ENCODE peak calls at places on chromosomes 4 and X, in nine cellular contexts. L, E, Q, U, N, R, V, O and Z are unnamed samples.

GRCh38 chr4:140213116-140213515 is 59.1 kb upstream of the MAML3 start:
- DNase-seq in N (peak; percentile 43), O (no peak), V (no peak), L (no peak), E (peak; percentile 40), Q (no peak), R (no peak), U (no peak), Z (no peak)

GRCh38 chr4:24645765-24646550 is 61.6 kb upstream of the DHX15 start:
- DNase-seq in O (no peak), L (no peak), Q (no peak), E (no peak), U (no peak), R (no peak), V (no peak), N (no peak), Z (no peak)

GRCh38 chr4:5884804-5885203 is 8.1 kb downstream of the CRMP1 start:
- DNase-seq in Q (no peak), O (no peak), V (no peak), N (no peak), U (no peak), L (no peak), R (no peak), E (no peak), Z (no peak)

GRCh38 chr4:145178740-145179139 is 1.6 kb downstream of the OTUD4 start:
- DNase-seq in Q (peak; percentile 3), E (no peak), U (no peak), O (no peak), L (no peak), R (peak; percentile 26), N (no peak), V (no peak), Z (no peak)

GRCh38 chrX:66163849-66164401 is at the start of gene HEPH:
- DNase-seq in O (no peak), R (no peak), N (no peak), Q (peak; percentile 33), U (peak; percentile 64), L (no peak), V (no peak), E (peak; percentile 36), Z (peak; percentile 45)

GRCh38 chrX:119235872-119236598 is at the start of gene PGRMC1:
- DNase-seq in Q (peak; percentile 51), U (peak; percentile 86), R (peak; percentile 76), O (peak; percentile 76), V (peak; percentile 82), N (peak; percentile 87), E (peak; percentile 92), L (peak; percentile 39), Z (peak; percentile 87)

GRCh38 chr4:147409350-147409749 is 71.5 kb upstream of the EDNRA start:
- DNase-seq in E (no peak), U (peak; percentile 57), V (no peak), R (no peak), Q (peak; percentile 85), L (no peak), O (no peak), N (no peak), Z (no peak)

GRCh38 chr4:89653012-89653411 is 183.9 kb downstream of the SNCA start:
- DNase-seq in E (no peak), L (no peak), U (no peak), R (no peak), O (no peak), N (no peak), V (no peak), Q (no peak), Z (no peak)

GRCh38 chrX:1587161-1587560 is 4.2 kb upstream of the AKAP17A start:
- DNase-seq in R (peak; percentile 13), V (no peak), N (no peak), E (no peak), Q (no peak), U (no peak), O (no peak), L (no peak), Z (no peak)

GRCh38 chr4:114226178-114226577 is 246.7 kb upstream of the ARSJ start:
- DNase-seq in O (no peak), V (no peak), R (no peak), Q (peak; percentile 33), N (no peak), L (no peak), E (no peak), U (no peak), Z (no peak)

GRCh38 chr4:15681067-15681371 is 608 bp upstream of the FAM200B start:
- DNase-seq in N (no peak), V (no peak), U (no peak), L (no peak), R (no peak), E (no peak), Q (no peak), O (no peak), Z (no peak)

GRCh38 chrX:46579250-46579649 is 5.7 kb downstream of the CHST7 start:
- DNase-seq in Q (no peak), U (no peak), V (no peak), L (no peak), N (no peak), O (no peak), R (no peak), E (no peak), Z (no peak)

GRCh38 chr4:2652415-2653155 is 103.6 kb downstream of the TNIP2 start:
- DNase-seq in E (no peak), V (no peak), R (no peak), L (no peak), O (no peak), Q (no peak), N (no peak), U (no peak), Z (no peak)

GRCh38 chrX:34612036-34612435 is 45.0 kb downstream of the TMEM47 start:
- DNase-seq in N (no peak), R (no peak), L (no peak), O (no peak), Q (no peak), V (no peak), U (peak; percentile 17), E (no peak), Z (no peak)

GRCh38 chr4:121675715-121676114 is 21.1 kb downstream of the ANXA5 start:
- DNase-seq in E (peak; percentile 64), U (peak; percentile 63), V (no peak), L (no peak), R (no peak), N (no peak), O (no peak), Q (no peak), Z (no peak)

GRCh38 chr4:147808447-147808846 is 76.6 kb downstream of the ARHGAP10 start:
- DNase-seq in O (no peak), L (no peak), R (no peak), V (no peak), E (no peak), U (peak; percentile 47), Q (no peak), N (no peak), Z (no peak)

DNA sequence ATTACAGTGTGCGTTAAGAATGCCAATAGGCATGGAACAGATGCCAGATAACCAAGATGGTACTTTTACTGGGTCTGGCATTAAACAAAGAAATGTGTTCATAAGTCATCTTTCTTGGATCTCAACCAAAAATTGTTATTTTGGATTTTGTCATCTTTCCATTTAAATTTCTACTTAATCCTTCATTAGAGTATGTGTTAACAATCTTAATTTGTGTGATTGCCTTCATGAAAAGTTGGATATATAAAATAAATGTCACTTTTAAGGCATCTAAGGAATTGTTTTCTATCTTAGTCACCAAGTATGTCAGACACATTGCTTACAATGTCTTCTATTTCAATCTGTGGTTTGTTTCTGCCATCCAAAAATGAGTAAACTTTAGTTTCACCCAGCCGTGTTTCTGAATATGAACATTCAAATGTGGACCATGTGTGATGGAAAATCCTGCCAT is 87.5 kb downstream of the PALLD start:
- DNase-seq in O (no peak), L (no peak), U (no peak), E (no peak), N (peak; percentile 76), Q (peak; percentile 75), R (no peak), V (no peak), Z (no peak)
- H3K4me1 ChIP-seq in O (no peaks in the 10 kb centered on the region), L (peaks cover 79% of the 10 kb centered on the region), U (peaks cover 7% of the 10 kb centered on the region), E (peaks cover 3% of the 10 kb centered on the region), N (peaks cover 60% of the 10 kb centered on the region), Q (peaks cover 42% of the 10 kb centered on the region), R (no peaks in the 10 kb centered on the region), V (peaks cover 46% of the 10 kb centered on the region), Z (no peaks in the 10 kb centered on the region)

GRCh38 chr4:54092405-54092759 is 7.6 kb upstream of the GSX2 start:
- DNase-seq in V (no peak), U (no peak), L (no peak), R (no peak), O (no peak), E (no peak), Q (no peak), N (no peak), Z (no peak)
- H3K4me3 ChIP-seq in V (peak overlapping the region; percentile 67), U (peak overlapping the region; percentile 39), L (no peak overlapping the region), R (peak overlapping the region; percentile 46), O (peak overlapping the region; percentile 46), E (peak overlapping the region; percentile 61), Q (peak overlapping the region; percentile 76), N (peak overlapping the region; percentile 76), Z (no peak overlapping the region)

GRCh38 chr4:156782491-156782890 is 189.1 kb downstream of the PDGFC start:
- DNase-seq in Q (no peak), V (no peak), O (no peak), N (no peak), L (no peak), E (no peak), R (no peak), U (no peak), Z (no peak)
- TF ChIP-seq CTCF in Q (no peak), V (no peak), O (no peak), N (no peak), L (no peak), E (no peak), R (no peak), U (no peak), Z (no peak)

GRCh38 chrX:2705036-2705435 is 13.9 kb downstream of the CD99 start:
- DNase-seq in R (no peak), U (peak; percentile 50), V (peak; percentile 61), L (no peak), E (no peak), Q (peak; percentile 49), N (no peak), O (no peak), Z (no peak)

GRCh38 chrX:2705461-2705860 is 14.4 kb downstream of the CD99 start:
- DNase-seq in L (no peak), N (no peak), Q (no peak), V (no peak), U (no peak), O (no peak), R (no peak), E (no peak), Z (no peak)

GRCh38 chrX:2701600-2701999 is 10.5 kb downstream of the CD99 start:
- DNase-seq in Q (no peak), O (peak; percentile 58), N (no peak), L (no peak), E (no peak), R (peak; percentile 35), V (peak; percentile 64), U (no peak), Z (no peak)

GRCh38 chrX:2700405-2701320 is 9.6 kb downstream of the CD99 start:
- DNase-seq in N (no peak), O (no peak), Q (no peak), V (no peak), U (no peak), E (no peak), R (no peak), L (no peak), Z (no peak)

DNA sequence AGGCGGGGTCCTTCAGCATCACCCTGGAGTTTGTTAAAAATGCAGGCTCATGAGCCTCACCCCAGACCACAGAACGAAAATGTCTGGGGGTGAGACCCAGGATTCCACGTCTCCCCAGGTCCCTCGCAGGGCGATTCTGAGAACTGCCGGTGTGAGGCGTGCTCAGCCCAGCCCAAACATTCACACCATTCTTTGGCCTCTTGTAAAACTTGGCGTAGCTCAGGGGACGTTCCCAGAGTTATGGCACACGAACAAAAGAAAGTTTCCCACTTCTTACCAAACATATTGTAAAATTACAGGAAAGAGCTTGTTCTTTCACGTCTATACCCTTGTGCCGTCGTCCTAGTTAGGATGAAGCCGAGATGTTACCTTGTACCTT is 12.9 kb downstream of the CD99 start:
- DNase-seq in Q (peak; percentile 76), N (no peak), O (no peak), E (no peak), R (no peak), U (peak; percentile 62), V (peak; percentile 47), L (no peak), Z (peak; percentile 72)
- H3K4me1 ChIP-seq in Q (peaks cover 50% of the 10 kb centered on the region), N (peaks cover 28% of the 10 kb centered on the region), O (peaks cover 70% of the 10 kb centered on the region), E (peaks cover 43% of the 10 kb centered on the region), R (no peaks in the 10 kb centered on the region), U (peaks cover 59% of the 10 kb centered on the region), V (peaks cover 99% of the 10 kb centered on the region), L (peaks cover 28% of the 10 kb centered on the region), Z (peaks cover 41% of the 10 kb centered on the region)